ENCODE peak calls at places on chromosomes 4 and X, in four cellular contexts. K is K562, Y is HCT116, J is H1. N is an unnamed sample.

GRCh38 chr4:167930171-167930570 is 162.2 kb upstream of the ANXA10 start:
- DNase-seq in K (no peak), Y (no peak), J (peak), N (no peak)

GRCh38 chr4:57378766-57379165 is 268.6 kb upstream of the IGFBP7 start:
- DNase-seq in K (no peak), Y (no peak), J (no peak), N (no peak)

GRCh38 chr4:102981005-102981404 is 38.5 kb downstream of the SLC9B1 start:
- DNase-seq in K (no peak), Y (no peak), J (no peak), N (no peak)

GRCh38 chr4:75248770-75249467 is 265.3 kb downstream of the RCHY1 start:
- DNase-seq in K (no peak), Y (no peak), J (no peak), N (no peak)

GRCh38 chr4:101086801-101087586 is 260.3 kb downstream of the PPP3CA start:
- DNase-seq in K (no peak), Y (no peak), J (peak), N (no peak)

GRCh38 chr4:168755643-168756482 is 254.2 kb downstream of the CBR4 start:
- DNase-seq in K (no peak), Y (no peak), J (no peak), N (no peak)

GRCh38 chrX:56729152-56729557 is at the start of gene NBDY:
- DNase-seq in K (peak), Y (no peak), J (no peak), N (peak)

GRCh38 chr4:13966241-13967195 is 339.0 kb upstream of the BOD1L1 start:
- DNase-seq in K (no peak), Y (no peak), J (no peak), N (no peak)

GRCh38 chrX:151985955-151986354 is 11.5 kb upstream of the GABRE start:
- DNase-seq in K (peak), Y (no peak), J (no peak), N (no peak)

GRCh38 chr4:165383757-165384156 is 4.9 kb downstream of the CPE start:
- DNase-seq in K (no peak), Y (no peak), J (no peak), N (no peak)

GRCh38 chr4:168483786-168484185 is 3.5 kb upstream of the DDX60L start:
- DNase-seq in K (no peak), Y (no peak), J (no peak), N (no peak)

DNA sequence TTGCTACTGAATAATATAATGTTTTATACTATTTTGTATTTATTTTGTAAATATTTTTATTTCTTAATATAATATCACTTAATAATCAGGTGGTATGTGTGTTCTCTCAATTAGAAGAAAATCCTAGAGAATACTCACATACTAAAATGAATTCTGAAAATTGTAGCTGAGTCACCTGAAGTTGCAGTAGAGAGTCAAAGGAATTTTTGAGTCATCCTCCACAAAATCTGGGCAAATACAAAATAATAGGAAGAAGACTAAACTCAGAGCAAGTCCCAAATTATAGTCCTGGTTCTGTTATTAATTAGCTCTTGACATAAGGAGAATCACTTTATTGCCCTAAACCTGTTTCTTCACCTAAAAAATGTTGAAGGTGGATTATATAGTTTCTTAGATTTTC is 57.8 kb downstream of the SPATA4 start:
- DNase-seq in K (no peak), Y (no peak), J (no peak), N (no peak)
- TF ChIP-seq JUND in K (no peak), Y (peak), J (no peak), N (no peak)

GRCh38 chr4:76302856-76303438 is 3.6 kb upstream of the STBD1 start:
- DNase-seq in K (no peak), Y (no peak), J (no peak), N (no peak)

GRCh38 chr4:76298227-76298626 is 8.3 kb upstream of the STBD1 start:
- DNase-seq in K (no peak), Y (no peak), J (no peak), N (no peak)

GRCh38 chr4:76300012-76300411 is 6.5 kb upstream of the STBD1 start:
- DNase-seq in K (no peak), Y (no peak), J (no peak), N (no peak)

GRCh38 chr4:76301775-76302162 is 4.8 kb upstream of the STBD1 start:
- DNase-seq in K (no peak), Y (no peak), J (no peak), N (no peak)

GRCh38 chr4:76301068-76301774 is 5.3 kb upstream of the STBD1 start:
- DNase-seq in K (peak), Y (peak), J (no peak), N (peak)
- TF ChIP-seq JUND in K (peak), Y (no peak), J (no peak), N (no peak)

GRCh38 chr4:78691333-78691732 is 84.8 kb upstream of the BMP2K start:
- DNase-seq in K (peak), Y (no peak), J (no peak), N (no peak)

GRCh38 chr4:78694457-78694787 is 81.7 kb upstream of the BMP2K start:
- DNase-seq in K (no peak), Y (no peak), J (no peak), N (no peak)

GRCh38 chr4:78692815-78693156 is 83.4 kb upstream of the BMP2K start:
- DNase-seq in K (no peak), Y (no peak), J (no peak), N (no peak)

GRCh38 chr4:78693777-78694456 is 82.2 kb upstream of the BMP2K start:
- DNase-seq in K (peak), Y (no peak), J (no peak), N (no peak)

GRCh38 chr4:78691971-78692814 is 84.0 kb upstream of the BMP2K start:
- DNase-seq in K (peak), Y (no peak), J (no peak), N (no peak)
- TF ChIP-seq JUND in K (peak), Y (no peak), J (no peak), N (no peak)

DNA sequence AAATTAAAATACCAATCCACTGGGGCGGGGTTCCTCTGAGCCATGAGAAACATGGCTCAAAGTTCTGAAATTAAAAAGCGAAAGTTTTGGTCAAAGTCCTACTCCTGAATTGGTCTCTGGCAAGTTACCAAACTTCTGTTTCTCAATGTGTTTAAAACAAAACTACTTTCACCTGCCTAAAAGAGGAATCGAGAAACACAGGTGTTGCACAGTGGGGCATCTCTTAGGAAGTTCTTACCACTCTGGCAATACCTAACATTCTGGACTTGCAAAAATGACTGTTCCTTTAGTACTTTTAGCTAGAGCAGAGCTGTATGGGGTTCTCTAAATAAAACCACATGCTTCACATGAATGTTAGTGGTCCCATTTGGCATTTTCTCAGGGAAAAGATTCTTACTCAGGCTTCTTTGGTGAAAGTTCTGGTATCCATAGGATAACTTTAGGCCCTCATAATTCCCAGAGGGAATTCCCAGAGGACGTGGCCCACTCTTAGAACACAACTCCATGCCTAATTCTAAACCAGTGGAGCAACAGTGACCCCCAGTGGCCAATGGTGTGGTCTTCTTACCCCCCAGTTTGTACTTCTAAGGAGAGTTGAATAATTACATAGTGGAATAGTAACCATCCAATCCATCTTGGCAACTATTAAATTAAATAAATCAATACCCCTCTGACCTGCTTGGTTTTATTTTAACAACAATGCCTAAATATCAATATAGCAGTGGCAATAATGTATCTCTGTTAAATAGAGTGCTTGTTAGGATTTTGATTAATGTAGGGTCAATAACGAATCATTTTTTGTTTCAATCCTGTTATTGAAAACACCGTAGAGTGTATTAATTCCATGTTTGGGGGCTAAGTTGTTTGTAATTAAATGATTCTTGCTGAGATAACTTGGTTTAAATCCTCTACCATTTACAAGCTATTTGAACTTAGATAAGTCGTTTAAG is 21.9 kb downstream of the BMP3 start:
- DNase-seq in K (peak), Y (peak), J (peak), N (no peak)
- TF ChIP-seq JUND in K (no peak), Y (no peak), J (no peak), N (no peak)

GRCh38 chrX:41559662-41560061 is 112.5 kb downstream of the NYX start:
- DNase-seq in K (peak), Y (no peak), J (no peak), N (no peak)
- TF ChIP-seq JUND in K (no peak), Y (no peak), J (no peak), N (no peak)

DNA sequence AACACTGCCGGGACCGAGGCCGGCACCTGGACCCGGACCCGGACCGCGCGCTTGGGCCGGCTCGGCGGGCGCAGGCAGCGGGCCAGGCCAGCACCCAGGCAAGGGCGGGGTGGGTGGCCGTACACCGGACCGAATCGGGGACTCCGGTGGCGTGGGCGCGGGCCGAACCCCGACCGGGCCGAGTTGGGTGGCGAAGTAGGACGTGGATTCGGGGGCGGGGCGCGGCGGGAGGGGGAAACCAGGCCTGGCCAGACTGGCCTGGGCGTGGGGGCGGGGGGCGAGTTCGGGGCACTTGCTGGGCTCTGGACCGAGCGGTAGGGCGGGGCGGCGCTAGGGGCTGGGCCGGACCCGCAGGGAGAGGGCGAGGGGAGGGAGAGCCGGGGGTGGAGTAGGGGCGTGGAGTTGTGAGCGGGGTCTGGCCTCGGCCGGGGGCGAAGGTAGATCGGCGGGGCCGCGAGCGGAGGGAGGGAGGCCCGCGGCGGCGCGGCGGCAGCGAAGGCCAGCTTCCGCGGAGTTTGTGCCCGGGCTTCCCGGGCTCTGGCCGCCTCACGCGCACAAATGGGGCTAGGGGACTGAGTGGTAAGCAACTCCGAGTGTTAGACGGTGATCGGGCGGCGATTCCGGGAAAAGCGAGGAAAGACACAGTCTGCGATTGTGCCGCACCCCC is 1.8 kb upstream of the BCORL1 start:
- DNase-seq in K (no peak), Y (no peak), J (no peak), N (no peak)
- TF ChIP-seq JUND in K (no peak), Y (no peak), J (no peak), N (no peak)

GRCh38 chrX:23907106-23907495 is 637 bp downstream of the APOO start:
- DNase-seq in K (no peak), Y (no peak), J (no peak), N (no peak)
- TF ChIP-seq JUND in K (no peak), Y (no peak), J (no peak), N (no peak)

GRCh38 chr4:107930821-107931774 is at the start of gene CYP2U1:
- DNase-seq in K (peak), Y (peak), J (peak), N (peak)
- TF ChIP-seq JUND in K (no peak), Y (no peak), J (no peak), N (no peak)

GRCh38 chr4:81565137-81565870 is 93.6 kb upstream of the RASGEF1B start:
- DNase-seq in K (peak), Y (no peak), J (no peak), N (no peak)
- TF ChIP-seq JUND in K (no peak), Y (no peak), J (no peak), N (no peak)